ENCODE peak calls at places on chromosomes 2 and 18, in four cellular contexts. N is kidney, L is AG04450, P is endothelial cell. B is an unnamed sample.

GRCh38 chr18:23451491-23451890 is 1.6 kb upstream of the RIOK3 start:
- DNase-seq in N (no peak), P (no peak), L (no peak), B (no peak)

GRCh38 chr2:127561371-127561770 is 25.9 kb downstream of the MYO7B start:
- DNase-seq in L (no peak), N (no peak), P (no peak), B (peak; percentile 60)

GRCh38 chr2:71935291-71935848 is 212.3 kb downstream of the CYP26B1 start:
- DNase-seq in P (no peak), L (no peak), N (peak; percentile 91), B (no peak)

GRCh38 chr18:55328301-55328700 is 259.7 kb downstream of the TCF4 start:
- DNase-seq in N (no peak), L (no peak), P (no peak), B (no peak)

GRCh38 chr2:69830045-69830905 is 815 bp downstream of the GMCL1 start:
- DNase-seq in N (peak; percentile 81), L (no peak), P (peak; percentile 35), B (no peak)

GRCh38 chr2:217360781-217361485 is 501.1 kb upstream of the TNP1 start:
- DNase-seq in P (no peak), N (no peak), L (peak; percentile 65), B (no peak)

GRCh38 chr2:233700028-233700635 is 7.4 kb downstream of the UGT1A6 start:
- DNase-seq in P (no peak), L (peak; percentile 16), N (no peak), B (no peak)

GRCh38 chr2:18268400-18268799 is 292.1 kb downstream of the RDH14 start:
- DNase-seq in N (no peak), P (no peak), L (no peak), B (no peak)

GRCh38 chr2:152093464-152093863 is 5.4 kb downstream of the CACNB4 start:
- DNase-seq in N (no peak), L (no peak), P (no peak), B (no peak)

GRCh38 chr18:63979409-63979908 is 9.6 kb downstream of the SERPINB8 start:
- DNase-seq in P (peak; percentile 49), N (no peak), L (peak; percentile 21), B (no peak)

GRCh38 chr2:20649586-20650375 is 1.1 kb downstream of the HS1BP3 start:
- DNase-seq in N (peak; percentile 82), P (no peak), L (no peak), B (peak; percentile 68)

GRCh38 chr18:13530879-13531387 is 195.4 kb downstream of the FAM210A start:
- DNase-seq in N (no peak), P (peak; percentile 48), L (no peak), B (no peak)

GRCh38 chr2:44937688-44938240 is 3.7 kb upstream of the SIX3 start:
- DNase-seq in N (no peak), P (no peak), L (no peak), B (peak; percentile 73)

DNA sequence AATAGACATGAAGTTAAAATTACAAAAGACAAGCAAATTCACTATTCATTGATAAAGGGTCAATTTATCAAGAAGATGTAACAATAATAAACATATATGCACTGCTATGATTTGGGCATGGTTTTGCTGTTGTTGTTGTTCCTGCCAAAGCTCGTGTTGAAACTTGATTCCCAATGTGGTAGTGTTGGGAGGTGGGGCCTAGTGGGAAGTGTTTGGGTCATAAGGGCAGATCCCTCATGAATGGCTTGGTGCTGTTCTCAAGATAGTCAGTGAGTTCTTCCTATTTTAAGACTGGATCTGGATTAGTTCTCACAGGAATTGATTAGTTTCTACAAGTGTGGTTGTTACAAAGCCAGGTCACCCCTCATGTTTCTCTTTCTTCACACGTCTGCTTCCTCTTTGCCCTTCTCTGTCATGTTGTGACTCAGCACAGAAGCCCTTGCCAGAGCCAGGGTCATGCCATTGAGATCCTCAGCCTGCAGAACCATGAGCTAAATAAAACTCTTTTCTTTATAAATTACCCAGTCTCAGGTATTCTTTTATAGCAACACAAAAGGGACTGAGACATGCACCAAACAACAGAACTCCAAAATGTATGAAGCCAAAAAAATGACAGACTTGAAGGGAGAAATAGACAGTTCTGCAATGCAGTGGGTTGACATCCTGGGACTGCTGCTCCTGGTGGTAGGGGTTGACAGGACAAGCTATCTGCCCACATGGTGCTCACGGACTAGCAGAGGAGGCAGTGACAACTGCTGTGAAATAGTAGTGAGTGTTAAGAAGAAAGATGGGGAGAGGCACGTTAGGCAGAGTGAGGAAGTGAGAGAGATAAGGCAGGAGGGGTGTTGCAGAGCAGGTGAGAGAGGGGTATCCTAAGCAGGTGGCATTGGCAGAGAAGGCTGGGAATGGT is 18.6 kb upstream of the SKA1 start:
- DNase-seq in N (no peak), L (no peak), P (no peak), B (no peak)
- TF ChIP-seq CTCF in N (no peak), L (no peak), P (no peak), B (no peak)

GRCh38 chr18:47397671-47398319 is 146.3 kb upstream of the SKOR2 start:
- DNase-seq in P (peak; percentile 14), N (no peak), L (no peak), B (no peak)
- TF ChIP-seq CTCF in P (peak; percentile 84), N (no peak), L (no peak), B (peak; percentile 39)

GRCh38 chr2:2101924-2102323 is 229.2 kb downstream of the MYT1L start:
- DNase-seq in P (no peak), N (no peak), L (no peak), B (no peak)
- TF ChIP-seq CTCF in P (peak; percentile 56), N (no peak), L (peak; percentile 12), B (peak; percentile 63)

DNA sequence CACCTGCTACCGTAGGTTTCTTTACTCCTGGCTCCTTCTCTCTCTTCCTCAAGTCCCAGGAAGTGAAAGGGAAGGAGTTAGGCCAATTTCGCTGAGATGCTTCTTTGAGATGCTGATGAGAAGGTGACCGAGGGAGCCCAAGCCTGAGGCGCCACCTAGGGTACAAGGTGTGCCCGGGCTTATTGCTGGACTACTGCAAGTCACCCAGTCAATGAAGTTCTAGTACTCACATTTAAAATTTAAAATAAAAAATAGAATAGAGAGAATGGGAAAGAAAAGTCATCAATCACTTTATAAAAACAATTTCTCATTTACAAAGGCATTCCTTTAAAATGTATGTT is 45.3 kb downstream of the ACAA2 start:
- DNase-seq in P (peak; percentile 61), L (peak; percentile 43), N (no peak), B (no peak)
- TF ChIP-seq CTCF in P (peak; percentile 42), L (peak; percentile 85), N (peak; percentile 43), B (peak; percentile 78)

GRCh38 chr2:156156580-156156979 is 175.9 kb downstream of the NR4A2 start:
- DNase-seq in N (no peak), L (no peak), P (no peak), B (no peak)
- TF ChIP-seq CTCF in N (no peak), L (no peak), P (no peak), B (peak; percentile 28)

GRCh38 chr2:192197387-192197786 is 2.7 kb upstream of the TMEFF2 start:
- DNase-seq in P (no peak), L (no peak), N (no peak), B (no peak)
- TF ChIP-seq CTCF in P (no peak), L (no peak), N (no peak), B (peak; percentile 80)

GRCh38 chr18:27430595-27430994 is 245.5 kb upstream of the CHST9 start:
- DNase-seq in L (no peak), N (no peak), P (no peak), B (no peak)

GRCh38 chr18:27423581-27423980 is 238.5 kb upstream of the CHST9 start:
- DNase-seq in N (no peak), L (no peak), P (no peak), B (no peak)

GRCh38 chr18:27428716-27429475 is 243.8 kb upstream of the CHST9 start:
- DNase-seq in P (no peak), N (no peak), L (no peak), B (no peak)

DNA sequence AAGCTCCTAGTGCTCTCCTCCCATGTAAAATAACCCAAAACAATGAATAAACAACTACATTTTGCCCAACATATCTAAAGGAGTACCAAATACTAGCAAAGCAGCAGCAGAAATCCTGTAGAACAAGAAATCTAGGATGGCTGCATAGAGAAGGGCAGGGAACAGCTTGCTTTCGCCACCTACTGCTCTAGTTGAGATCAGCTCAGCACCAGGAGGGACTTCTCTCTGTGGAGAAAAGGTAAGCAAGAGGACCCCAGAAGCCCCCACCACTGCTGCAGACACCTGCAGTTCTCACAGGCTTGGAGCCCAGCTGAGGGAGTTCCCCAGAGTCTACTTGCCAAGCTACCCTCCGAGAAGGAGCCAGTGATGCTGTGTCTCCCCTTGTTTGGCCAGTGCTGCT is 243.0 kb upstream of the CHST9 start:
- DNase-seq in N (no peak), P (no peak), L (no peak), B (no peak)
- TF ChIP-seq CTCF in N (no peak), P (no peak), L (no peak), B (peak; percentile 9)